ENCODE peak calls at places on chromosome 1, in nine cellular contexts. I is MM.1S; G is left cardiac atrium; L is GM06990; P is IMR-90; Y is stimulated activated CD4-positive, alpha-beta T cell treated with anti-CD3 and anti-CD28 coated beads, Interleukin-4, amount 100 ng/mL, for 1 hour; O is heart left ventricle; T is substantia nigra; N is Calu3. J is an unnamed sample.

GRCh38 chr1:30183895-30184294 is 539.5 kb downstream of the MATN1 start:
- DNase-seq in I (no peak), G (no peak), L (no peak), P (no peak), Y (no peak), O (no peak), T (no peak), N (no peak), J (no peak)

GRCh38 chr1:206445861-206446495 is 24.3 kb upstream of the IKBKE start:
- DNase-seq in I (no peak), G (no peak), L (no peak), P (no peak), Y (no peak), O (no peak), T (no peak), N (no peak), J (no peak)

GRCh38 chr1:205928256-205928655 is 15.0 kb downstream of the SLC26A9 start:
- DNase-seq in I (no peak), G (no peak), L (no peak), P (no peak), Y (no peak), O (no peak), T (peak), N (no peak), J (no peak)

GRCh38 chr1:41780322-41780721 is 138.4 kb downstream of the HIVEP3 start:
- DNase-seq in I (no peak), G (no peak), L (no peak), P (no peak), Y (no peak), O (no peak), T (no peak), N (no peak), J (no peak)

GRCh38 chr1:85581138-85581801 is 709 bp downstream of the CCN1 start:
- DNase-seq in I (peak), G (peak), L (peak), P (peak), Y (peak), O (peak), T (no peak), N (peak), J (peak)

GRCh38 chr1:155012052-155012546 is 9.5 kb downstream of the ZBTB7B start:
- DNase-seq in I (no peak), G (peak), L (no peak), P (no peak), Y (no peak), O (peak), T (peak), N (no peak), J (no peak)

GRCh38 chr1:162631546-162632233 is 574 bp upstream of the DDR2 start:
- DNase-seq in I (no peak), G (peak), L (no peak), P (peak), Y (no peak), O (peak), T (no peak), N (no peak), J (no peak)

GRCh38 chr1:181314959-181315358 is 168.4 kb upstream of the CACNA1E start:
- DNase-seq in I (no peak), G (no peak), L (no peak), P (no peak), Y (no peak), O (no peak), T (no peak), N (no peak), J (no peak)

GRCh38 chr1:227940791-227941241 is 6.9 kb downstream of the WNT9A start:
- DNase-seq in I (no peak), G (no peak), L (no peak), P (no peak), Y (no peak), O (no peak), T (no peak), N (no peak), J (no peak)

GRCh38 chr1:225980005-225980404 is 19.1 kb downstream of the SDE2 start:
- DNase-seq in I (no peak), G (no peak), L (no peak), P (no peak), Y (no peak), O (no peak), T (no peak), N (no peak), J (no peak)

GRCh38 chr1:240965581-240966091 is 353.7 kb upstream of the GREM2 start:
- DNase-seq in I (no peak), G (no peak), L (no peak), P (no peak), Y (no peak), O (no peak), T (no peak), N (peak), J (no peak)

GRCh38 chr1:243917863-243918565 is 68.0 kb upstream of the AKT3 start:
- DNase-seq in I (peak), G (peak), L (no peak), P (peak), Y (no peak), O (no peak), T (no peak), N (no peak), J (no peak)

GRCh38 chr1:11188858-11189451 is at the start of gene ANGPTL7:
- DNase-seq in I (no peak), G (no peak), L (no peak), P (no peak), Y (no peak), O (no peak), T (no peak), N (no peak), J (no peak)

GRCh38 chr1:161440312-161440894 is 64.9 kb upstream of the FCGR2A start:
- DNase-seq in I (peak), G (peak), L (peak), P (peak), Y (peak), O (peak), T (no peak), N (peak), J (peak)

GRCh38 chr1:26302733-26303405 is 3.6 kb downstream of the UBXN11 start:
- DNase-seq in I (no peak), G (no peak), L (no peak), P (peak), Y (no peak), O (peak), T (no peak), N (no peak), J (no peak)

GRCh38 chr1:243725075-243725474 is 125.0 kb downstream of the AKT3 start:
- DNase-seq in I (peak), G (no peak), L (no peak), P (no peak), Y (no peak), O (no peak), T (no peak), N (no peak), J (no peak)

GRCh38 chr1:8083739-8084484 is 57.8 kb upstream of the ERRFI1 start:
- DNase-seq in I (no peak), G (no peak), L (no peak), P (peak), Y (no peak), O (no peak), T (no peak), N (no peak), J (no peak)

GRCh38 chr1:168879906-168880734 is 151.1 kb upstream of the DPT start:
- DNase-seq in I (no peak), G (peak), L (no peak), P (no peak), Y (no peak), O (no peak), T (no peak), N (no peak), J (no peak)

GRCh38 chr1:213572939-213573647 is 414.7 kb upstream of the PROX1 start:
- DNase-seq in I (no peak), G (no peak), L (no peak), P (no peak), Y (no peak), O (no peak), T (no peak), N (no peak), J (peak)

GRCh38 chr1:231558711-231559205 is 30.3 kb downstream of the TSNAX start:
- DNase-seq in I (no peak), G (no peak), L (no peak), P (no peak), Y (no peak), O (no peak), T (no peak), N (no peak), J (no peak)

GRCh38 chr1:180177931-180178330 is 23.3 kb downstream of the QSOX1 start:
- DNase-seq in I (no peak), G (no peak), L (no peak), P (no peak), Y (no peak), O (no peak), T (no peak), N (no peak), J (no peak)

GRCh38 chr1:26016258-26016943 is 5.2 kb upstream of the EXTL1 start:
- DNase-seq in I (no peak), G (no peak), L (no peak), P (peak), Y (no peak), O (no peak), T (no peak), N (no peak), J (no peak)

GRCh38 chr1:25848531-25848930 is 10.7 kb downstream of the AUNIP start:
- DNase-seq in I (no peak), G (no peak), L (no peak), P (peak), Y (no peak), O (no peak), T (no peak), N (no peak), J (no peak)

GRCh38 chr1:3067301-3067670 is 1.7 kb upstream of the PRDM16 start:
- DNase-seq in I (no peak), G (peak), L (no peak), P (no peak), Y (no peak), O (peak), T (no peak), N (no peak), J (no peak)

GRCh38 chr1:2174348-2175054 is 20.1 kb downstream of the FAAP20 start:
- DNase-seq in I (peak), G (peak), L (no peak), P (peak), Y (peak), O (peak), T (no peak), N (peak), J (peak)

J was measured in Caco-2.